ENCODE peak calls at places on chromosomes 11 and 22, in four cellular contexts. X is hepatocyte, R is A673, G is mammary epithelial cell. L is an unnamed sample.

GRCh38 chr11:60242607-60243292 is at the start of gene MS4A4E:
- DNase-seq in X (no peak), R (no peak), G (no peak), L (no peak)

GRCh38 chr11:122633219-122633829 is 22.2 kb upstream of the UBASH3B start:
- DNase-seq in X (peak), R (peak), G (peak), L (no peak)

GRCh38 chr22:26558246-26558895 is 31.6 kb downstream of the TPST2 start:
- DNase-seq in X (no peak), R (no peak), G (no peak), L (no peak)

GRCh38 chr11:19499999-19500398 is 212.6 kb upstream of the NAV2 start:
- DNase-seq in X (no peak), R (no peak), G (no peak), L (no peak)

GRCh38 chr11:67374571-67375276 is 1.3 kb upstream of the CLCF1 start:
- DNase-seq in X (no peak), R (no peak), G (peak), L (no peak)

GRCh38 chr11:76025068-76025467 is 181.2 kb downstream of the WNT11 start:
- DNase-seq in X (no peak), R (peak), G (peak), L (no peak)

GRCh38 chr11:68946416-68947090 is 34.2 kb downstream of the MRGPRD start:
- DNase-seq in X (peak), R (no peak), G (peak), L (no peak)

GRCh38 chr22:27876684-27877083 is 42.4 kb downstream of the PITPNB start:
- DNase-seq in X (no peak), R (peak), G (no peak), L (no peak)

GRCh38 chr11:111944139-111944538 is 7.0 kb downstream of the DIXDC1 start:
- DNase-seq in X (peak), R (no peak), G (peak), L (no peak)

GRCh38 chr11:22491826-22492225 is 133.8 kb downstream of the FANCF start:
- DNase-seq in X (no peak), R (peak), G (peak), L (no peak)

GRCh38 chr11:124873980-124874379 is 8.7 kb downstream of the ROBO3 start:
- DNase-seq in X (no peak), R (no peak), G (no peak), L (no peak)

GRCh38 chr22:17965538-17966402 is 58.6 kb downstream of the MICAL3 start:
- DNase-seq in X (no peak), R (no peak), G (no peak), L (no peak)

GRCh38 chr11:75430692-75431532 is 2.1 kb downstream of the KLHL35 start:
- DNase-seq in X (no peak), R (no peak), G (no peak), L (no peak)

GRCh38 chr11:128714881-128715280 is 21.0 kb downstream of the FLI1 start:
- DNase-seq in X (no peak), R (no peak), G (peak), L (no peak)

GRCh38 chr11:20161230-20161918 is 1.1 kb upstream of the DBX1 start:
- DNase-seq in X (peak), R (no peak), G (no peak), L (no peak)

GRCh38 chr11:19705936-19706335 is 6.7 kb upstream of the NAV2 start:
- DNase-seq in X (no peak), R (no peak), G (no peak), L (no peak)

GRCh38 chr11:133082453-133082781 is 449.9 kb downstream of the OPCML start:
- DNase-seq in X (peak), R (peak), G (no peak), L (no peak)

GRCh38 chr22:19870153-19871022 is 15.7 kb upstream of the GNB1L start:
- DNase-seq in X (no peak), R (no peak), G (no peak), L (no peak)

GRCh38 chr22:31944700-31945477 is 554 bp downstream of the YWHAH start:
- DNase-seq in X (peak), R (no peak), G (no peak), L (no peak)

GRCh38 chr11:80855975-80856524 is 1415.2 kb upstream of the TENM4 start:
- DNase-seq in X (no peak), R (no peak), G (peak), L (no peak)

GRCh38 chr11:69977951-69978350 is 100.2 kb upstream of the ANO1 start:
- DNase-seq in X (no peak), R (no peak), G (no peak), L (no peak)

GRCh38 chr11:40686765-40687164 is 772.7 kb downstream of the LRRC4C start:
- DNase-seq in X (no peak), R (no peak), G (no peak), L (no peak)

GRCh38 chr22:44193537-44193896 is 12.8 kb downstream of the PARVG start:
- DNase-seq in X (no peak), R (no peak), G (peak), L (no peak)

GRCh38 chr11:129278586-129279319 is 86.6 kb upstream of the ARHGAP32 start:
- DNase-seq in X (peak), R (peak), G (peak), L (no peak)

GRCh38 chr11:105589346-105589745 is 20.5 kb upstream of the GRIA4 start:
- DNase-seq in X (no peak), R (no peak), G (no peak), L (no peak)

DNA sequence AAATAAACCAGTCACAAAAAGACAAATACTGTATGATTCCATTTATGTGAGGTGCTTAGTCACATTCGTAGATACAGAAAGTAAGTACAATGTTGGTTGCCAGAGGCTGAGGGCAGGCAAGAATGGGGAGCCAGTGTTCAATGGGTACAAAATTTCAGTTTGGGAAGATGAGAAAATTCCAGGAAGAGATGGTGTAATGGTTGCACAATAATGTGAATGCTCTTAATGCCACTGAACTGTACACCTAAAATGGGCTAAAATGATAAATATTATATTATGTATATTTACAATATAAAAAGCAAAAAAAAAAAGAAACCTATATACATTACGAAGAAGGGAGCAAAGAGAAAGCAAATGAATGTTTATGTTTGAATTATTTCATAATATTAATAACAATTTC is 329.0 kb downstream of the C11orf87 start:
- DNase-seq in X (no peak), R (no peak), G (no peak), L (no peak)
- TF ChIP-seq EZH2 in X (no peak), R (no peak), G (no peak), L (no peak)

DNA sequence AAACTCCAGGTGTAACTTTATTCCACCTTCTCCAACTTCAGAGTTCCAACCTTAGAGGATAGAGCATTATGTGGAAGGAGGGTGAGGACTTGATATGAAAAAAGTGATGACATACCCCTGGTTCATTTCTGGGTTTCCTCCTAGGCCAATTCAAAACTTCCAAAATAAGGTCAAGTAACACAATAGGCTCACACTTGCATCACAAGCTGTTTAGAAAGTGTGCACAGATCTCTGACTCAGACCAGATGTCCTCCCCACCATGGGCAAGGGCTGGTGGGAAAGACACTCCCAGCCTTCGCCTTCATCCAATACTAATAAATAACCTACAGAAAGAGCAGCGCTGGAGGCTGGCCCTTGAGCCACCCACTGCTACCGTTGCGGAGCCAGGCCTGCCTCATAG is 5.8 kb upstream of the BUD13 start:
- DNase-seq in X (no peak), R (no peak), G (no peak), L (no peak)
- TF ChIP-seq EZH2 in X (no peak), R (no peak), G (no peak), L (no peak)

GRCh38 chr11:117627259-117627658 is 169.8 kb downstream of the DSCAML1 start:
- DNase-seq in X (no peak), R (no peak), G (no peak), L (no peak)

GRCh38 chr11:117629891-117630538 is 167.0 kb downstream of the DSCAML1 start:
- DNase-seq in X (no peak), R (no peak), G (no peak), L (no peak)

GRCh38 chr11:117631336-117632090 is 165.5 kb downstream of the DSCAML1 start:
- DNase-seq in X (peak), R (no peak), G (no peak), L (no peak)

GRCh38 chr11:117626576-117626975 is 170.4 kb downstream of the DSCAML1 start:
- DNase-seq in X (no peak), R (no peak), G (no peak), L (no peak)

GRCh38 chr11:117629146-117629545 is 167.9 kb downstream of the DSCAML1 start:
- DNase-seq in X (no peak), R (no peak), G (no peak), L (no peak)
- TF ChIP-seq EZH2 in X (no peak), R (no peak), G (no peak), L (no peak)

GRCh38 chr11:117877120-117877784 is 794 bp upstream of the FXYD6 start:
- DNase-seq in X (no peak), R (no peak), G (no peak), L (no peak)

GRCh38 chr11:117874910-117875396 is 1.5 kb downstream of the FXYD6 start:
- DNase-seq in X (no peak), R (no peak), G (no peak), L (no peak)

GRCh38 chr11:117876049-117876340 is 463 bp downstream of the FXYD6 start:
- DNase-seq in X (no peak), R (no peak), G (no peak), L (no peak)

GRCh38 chr11:117875397-117876048 is 935 bp downstream of the FXYD6 start:
- DNase-seq in X (no peak), R (no peak), G (no peak), L (no peak)

GRCh38 chr11:117876341-117877119 is at the start of gene FXYD6:
- DNase-seq in X (peak), R (peak), G (no peak), L (no peak)
- TF ChIP-seq EZH2 in X (no peak), R (no peak), G (no peak), L (peak)

GRCh38 chr11:31819533-31820437 is 8.7 kb upstream of the PAX6 start:
- DNase-seq in X (no peak), R (no peak), G (no peak), L (no peak)

GRCh38 chr11:31816467-31817053 is 5.4 kb upstream of the PAX6 start:
- DNase-seq in X (peak), R (peak), G (no peak), L (no peak)

GRCh38 chr11:31817054-31817620 is 6.0 kb upstream of the PAX6 start:
- DNase-seq in X (no peak), R (peak), G (peak), L (no peak)

GRCh38 chr11:31818874-31819331 is 7.8 kb upstream of the PAX6 start:
- DNase-seq in X (no peak), R (no peak), G (no peak), L (no peak)

DNA sequence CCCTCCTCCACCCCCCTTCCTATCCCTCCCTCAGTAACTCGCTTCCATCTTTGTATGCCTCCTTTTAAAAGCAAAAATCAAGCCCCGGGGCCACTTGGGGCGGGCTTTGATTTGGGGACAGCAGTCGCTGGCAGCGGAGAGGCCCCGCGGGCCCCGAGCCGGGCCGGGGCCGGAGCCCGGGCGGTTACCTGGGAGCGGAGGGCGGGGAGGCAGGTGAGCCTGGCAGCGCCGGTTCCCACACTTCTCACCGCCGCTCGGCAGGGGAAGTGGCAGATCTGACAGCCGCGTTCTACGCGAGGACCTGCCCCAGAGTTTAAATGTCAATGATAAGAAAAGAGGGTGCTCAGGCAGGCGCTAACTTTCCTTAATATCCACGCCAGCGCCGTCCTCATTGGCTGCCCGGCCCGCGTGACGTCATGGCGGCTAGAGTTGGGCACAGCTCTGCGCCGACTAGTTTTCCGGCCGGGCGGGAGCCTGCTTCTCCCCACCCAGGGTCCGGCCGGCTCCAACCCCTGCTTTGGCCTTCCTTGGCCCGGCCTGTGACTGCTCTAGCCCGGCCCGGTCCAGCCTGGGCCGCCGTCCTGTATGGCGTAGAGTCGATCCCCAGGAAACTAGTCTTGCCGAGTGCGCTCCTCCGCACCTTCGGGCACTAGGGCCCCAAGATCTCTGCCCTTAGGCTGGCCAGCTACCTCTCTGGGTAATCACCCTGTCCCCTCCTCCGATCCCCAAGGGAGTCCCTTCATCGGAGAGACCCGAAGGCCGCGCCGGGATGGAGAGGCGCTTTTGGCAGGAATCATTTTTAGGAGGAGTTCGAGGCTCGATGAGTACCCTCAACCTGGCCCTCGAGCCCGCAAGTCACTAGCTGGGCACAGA is 6.7 kb upstream of the PAX6 start:
- DNase-seq in X (no peak), R (peak), G (no peak), L (no peak)
- TF ChIP-seq EZH2 in X (peak), R (peak), G (no peak), L (peak)

DNA sequence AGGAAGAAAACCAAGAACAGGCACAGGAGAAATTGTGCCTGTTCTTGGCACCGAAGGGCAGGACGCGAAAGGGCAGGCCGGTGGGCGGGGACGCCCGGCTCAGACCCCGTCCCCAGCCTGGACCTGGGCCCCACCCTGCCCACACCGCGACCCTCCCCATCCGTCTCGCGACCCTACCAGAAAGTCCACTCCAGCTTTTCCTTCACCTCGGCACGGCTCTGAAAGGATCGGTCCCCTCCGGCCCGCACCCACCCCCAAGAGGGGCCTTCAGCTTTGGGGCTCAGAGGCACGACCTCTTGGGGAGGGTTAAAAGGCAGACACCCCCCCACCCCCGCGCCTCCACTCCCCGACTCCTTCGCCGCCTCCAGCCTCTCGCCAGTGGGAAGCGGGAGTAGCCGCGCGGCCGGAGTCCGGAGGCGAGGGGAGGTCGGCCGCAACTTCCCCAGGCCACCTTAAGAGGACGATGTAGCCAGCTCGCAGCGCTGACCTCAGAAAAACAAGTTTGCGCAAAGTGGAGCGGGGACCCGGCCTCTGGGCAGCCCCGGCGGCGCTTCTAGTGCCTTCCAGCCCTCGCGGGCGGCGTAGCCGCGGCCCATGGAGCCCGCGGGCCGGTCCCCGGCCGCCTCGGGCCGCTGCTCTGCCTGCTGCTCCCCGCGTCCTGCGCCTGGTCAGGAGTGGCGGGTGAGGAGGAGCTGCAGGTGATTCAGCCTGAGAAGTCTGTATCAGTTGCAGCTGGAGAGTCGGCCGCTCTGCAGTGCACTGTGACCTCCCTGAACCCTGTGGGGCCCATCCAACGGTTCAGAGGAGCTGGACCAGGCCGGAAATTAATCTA is 4.3 kb downstream of the SEC14L6 start:
- DNase-seq in X (peak), R (no peak), G (no peak), L (no peak)
- TF ChIP-seq EZH2 in X (no peak), R (no peak), G (peak), L (peak)

DNA sequence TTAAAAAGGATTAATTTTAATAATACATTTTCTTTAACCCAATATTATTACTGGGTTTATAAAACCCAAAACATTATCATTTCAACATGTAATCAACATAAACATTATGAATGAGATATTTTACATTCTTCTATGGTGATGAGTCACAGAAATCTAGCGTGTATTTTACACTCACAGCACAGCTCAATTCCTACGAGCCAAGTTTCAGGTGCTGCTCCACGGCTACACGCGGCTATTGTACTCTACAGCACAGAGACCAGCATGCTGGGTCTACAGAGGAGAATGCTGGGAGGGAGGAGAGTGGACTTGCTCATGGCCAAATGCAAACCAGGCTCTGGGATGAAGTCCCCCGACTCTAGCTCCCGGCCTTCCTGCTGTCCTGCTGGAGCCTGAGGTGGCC is 72.0 kb upstream of the LMO1 start:
- DNase-seq in X (no peak), R (no peak), G (no peak), L (no peak)
- TF ChIP-seq EZH2 in X (no peak), R (no peak), G (no peak), L (no peak)

GRCh38 chr22:38081636-38081940 is 2.4 kb downstream of the SLC16A8 start:
- DNase-seq in X (no peak), R (no peak), G (no peak), L (no peak)
- TF ChIP-seq EZH2 in X (no peak), R (no peak), G (no peak), L (no peak)

L was measured in keratinocyte.